ENCODE peak calls at places on chromosomes 3 and 15, in ten cellular contexts. One of them, this sample, is unnamed. For H3K4me1, the result is how much of the 10 kb centered on the place peaks cover.

GRCh38 chr15:64705006-64705405 is 70.4 kb downstream of the RBPMS2 start:
- DNase-seq in astrocyte: no peak
- DNase-seq in body of pancreas: no peak
- DNase-seq in cardiac muscle cell: no peak
- DNase-seq in upper lobe of left lung: no peak
- DNase-seq in ovary: no peak
- DNase-seq in H9: no peak
- DNase-seq in right lobe of liver: peak
- DNase-seq in psoas muscle: no peak
- DNase-seq in aorta: no peak
- DNase-seq in this sample: no peak

GRCh38 chr15:85551221-85551832 is 170.9 kb downstream of the AKAP13 start:
- DNase-seq in cardiac muscle cell: peak
- DNase-seq in ovary: no peak
- DNase-seq in upper lobe of left lung: no peak
- DNase-seq in right lobe of liver: no peak
- DNase-seq in H9: no peak
- DNase-seq in astrocyte: no peak
- DNase-seq in aorta: no peak
- DNase-seq in psoas muscle: no peak
- DNase-seq in body of pancreas: no peak
- DNase-seq in this sample: no peak

GRCh38 chr3:110946810-110947209 is 124.8 kb upstream of the NECTIN3 start:
- DNase-seq in right lobe of liver: no peak
- DNase-seq in ovary: no peak
- DNase-seq in aorta: no peak
- DNase-seq in H9: no peak
- DNase-seq in body of pancreas: no peak
- DNase-seq in cardiac muscle cell: no peak
- DNase-seq in psoas muscle: no peak
- DNase-seq in astrocyte: no peak
- DNase-seq in upper lobe of left lung: no peak
- DNase-seq in this sample: no peak

GRCh38 chr3:193620055-193620454 is 27.0 kb downstream of the OPA1 start:
- DNase-seq in body of pancreas: no peak
- DNase-seq in H9: no peak
- DNase-seq in astrocyte: no peak
- DNase-seq in cardiac muscle cell: no peak
- DNase-seq in psoas muscle: no peak
- DNase-seq in upper lobe of left lung: no peak
- DNase-seq in ovary: no peak
- DNase-seq in aorta: no peak
- DNase-seq in right lobe of liver: no peak
- DNase-seq in this sample: no peak

GRCh38 chr3:52248816-52249547 is 3.4 kb downstream of the PPM1M start:
- DNase-seq in ovary: no peak
- DNase-seq in H9: peak
- DNase-seq in psoas muscle: no peak
- DNase-seq in right lobe of liver: no peak
- DNase-seq in aorta: no peak
- DNase-seq in body of pancreas: no peak
- DNase-seq in astrocyte: no peak
- DNase-seq in cardiac muscle cell: no peak
- DNase-seq in upper lobe of left lung: no peak
- DNase-seq in this sample: no peak

GRCh38 chr3:15499536-15499935 is 22.0 kb downstream of the COLQ start:
- DNase-seq in H9: no peak
- DNase-seq in cardiac muscle cell: no peak
- DNase-seq in psoas muscle: no peak
- DNase-seq in upper lobe of left lung: no peak
- DNase-seq in astrocyte: no peak
- DNase-seq in ovary: no peak
- DNase-seq in right lobe of liver: no peak
- DNase-seq in body of pancreas: no peak
- DNase-seq in aorta: no peak
- DNase-seq in this sample: no peak

GRCh38 chr15:82052751-82053150 is 6.9 kb upstream of the MEX3B start:
- DNase-seq in astrocyte: no peak
- DNase-seq in psoas muscle: no peak
- DNase-seq in ovary: no peak
- DNase-seq in H9: no peak
- DNase-seq in aorta: no peak
- DNase-seq in body of pancreas: no peak
- DNase-seq in upper lobe of left lung: peak
- DNase-seq in cardiac muscle cell: no peak
- DNase-seq in right lobe of liver: no peak
- DNase-seq in this sample: no peak

GRCh38 chr3:61724801-61725200 is 163.4 kb downstream of the PTPRG start:
- DNase-seq in aorta: no peak
- DNase-seq in psoas muscle: no peak
- DNase-seq in H9: no peak
- DNase-seq in ovary: no peak
- DNase-seq in body of pancreas: no peak
- DNase-seq in upper lobe of left lung: no peak
- DNase-seq in cardiac muscle cell: no peak
- DNase-seq in right lobe of liver: no peak
- DNase-seq in astrocyte: no peak
- DNase-seq in this sample: no peak

GRCh38 chr15:42858999-42859789 is 61.4 kb downstream of the TTBK2 start:
- DNase-seq in H9: no peak
- DNase-seq in body of pancreas: no peak
- DNase-seq in cardiac muscle cell: no peak
- DNase-seq in right lobe of liver: no peak
- DNase-seq in psoas muscle: no peak
- DNase-seq in astrocyte: peak
- DNase-seq in aorta: no peak
- DNase-seq in upper lobe of left lung: no peak
- DNase-seq in ovary: no peak
- DNase-seq in this sample: no peak

GRCh38 chr15:50758712-50759205 is 6.7 kb downstream of the SPPL2A start:
- DNase-seq in aorta: no peak
- DNase-seq in body of pancreas: no peak
- DNase-seq in H9: no peak
- DNase-seq in cardiac muscle cell: no peak
- DNase-seq in psoas muscle: no peak
- DNase-seq in astrocyte: no peak
- DNase-seq in ovary: no peak
- DNase-seq in upper lobe of left lung: no peak
- DNase-seq in right lobe of liver: no peak
- DNase-seq in this sample: no peak

GRCh38 chr15:62360286-62360685 is 195.2 kb upstream of the C2CD4B start:
- DNase-seq in right lobe of liver: no peak
- DNase-seq in body of pancreas: no peak
- DNase-seq in ovary: no peak
- DNase-seq in aorta: no peak
- DNase-seq in upper lobe of left lung: no peak
- DNase-seq in H9: no peak
- DNase-seq in astrocyte: no peak
- DNase-seq in cardiac muscle cell: no peak
- DNase-seq in psoas muscle: no peak
- DNase-seq in this sample: no peak

GRCh38 chr3:58177747-58178527 is 32.8 kb downstream of the DNASE1L3 start:
- DNase-seq in ovary: peak
- DNase-seq in H9: peak
- DNase-seq in astrocyte: peak
- DNase-seq in cardiac muscle cell: peak
- DNase-seq in psoas muscle: peak
- DNase-seq in right lobe of liver: peak
- DNase-seq in body of pancreas: peak
- DNase-seq in aorta: peak
- DNase-seq in upper lobe of left lung: peak
- DNase-seq in this sample: peak

GRCh38 chr3:142976621-142977398 is 13.3 kb upstream of the PAQR9 start:
- DNase-seq in ovary: peak
- DNase-seq in upper lobe of left lung: peak
- DNase-seq in psoas muscle: peak
- DNase-seq in H9: peak
- DNase-seq in astrocyte: peak
- DNase-seq in aorta: peak
- DNase-seq in right lobe of liver: peak
- DNase-seq in cardiac muscle cell: peak
- DNase-seq in body of pancreas: peak
- DNase-seq in this sample: no peak

GRCh38 chr3:74787008-74787407 is 172.5 kb upstream of the CNTN3 start:
- DNase-seq in astrocyte: no peak
- DNase-seq in ovary: no peak
- DNase-seq in right lobe of liver: no peak
- DNase-seq in upper lobe of left lung: no peak
- DNase-seq in body of pancreas: no peak
- DNase-seq in psoas muscle: no peak
- DNase-seq in cardiac muscle cell: no peak
- DNase-seq in H9: no peak
- DNase-seq in aorta: no peak
- DNase-seq in this sample: no peak

GRCh38 chr3:126184465-126185000 is 4.1 kb upstream of the ALDH1L1 start:
- DNase-seq in ovary: peak
- DNase-seq in body of pancreas: no peak
- DNase-seq in H9: no peak
- DNase-seq in aorta: no peak
- DNase-seq in upper lobe of left lung: no peak
- DNase-seq in right lobe of liver: peak
- DNase-seq in astrocyte: no peak
- DNase-seq in cardiac muscle cell: no peak
- DNase-seq in psoas muscle: no peak
- DNase-seq in this sample: peak
- H3K4me1 ChIP-seq in ovary: under half
- H3K4me1 ChIP-seq in body of pancreas: under half
- H3K4me1 ChIP-seq in H9: under half
- H3K4me1 ChIP-seq in aorta: under half
- H3K4me1 ChIP-seq in upper lobe of left lung: under half
- H3K4me1 ChIP-seq in right lobe of liver: half or more
- H3K4me1 ChIP-seq in astrocyte: under half
- H3K4me1 ChIP-seq in cardiac muscle cell: under half
- H3K4me1 ChIP-seq in psoas muscle: under half
- H3K4me1 ChIP-seq in this sample: under half

DNA sequence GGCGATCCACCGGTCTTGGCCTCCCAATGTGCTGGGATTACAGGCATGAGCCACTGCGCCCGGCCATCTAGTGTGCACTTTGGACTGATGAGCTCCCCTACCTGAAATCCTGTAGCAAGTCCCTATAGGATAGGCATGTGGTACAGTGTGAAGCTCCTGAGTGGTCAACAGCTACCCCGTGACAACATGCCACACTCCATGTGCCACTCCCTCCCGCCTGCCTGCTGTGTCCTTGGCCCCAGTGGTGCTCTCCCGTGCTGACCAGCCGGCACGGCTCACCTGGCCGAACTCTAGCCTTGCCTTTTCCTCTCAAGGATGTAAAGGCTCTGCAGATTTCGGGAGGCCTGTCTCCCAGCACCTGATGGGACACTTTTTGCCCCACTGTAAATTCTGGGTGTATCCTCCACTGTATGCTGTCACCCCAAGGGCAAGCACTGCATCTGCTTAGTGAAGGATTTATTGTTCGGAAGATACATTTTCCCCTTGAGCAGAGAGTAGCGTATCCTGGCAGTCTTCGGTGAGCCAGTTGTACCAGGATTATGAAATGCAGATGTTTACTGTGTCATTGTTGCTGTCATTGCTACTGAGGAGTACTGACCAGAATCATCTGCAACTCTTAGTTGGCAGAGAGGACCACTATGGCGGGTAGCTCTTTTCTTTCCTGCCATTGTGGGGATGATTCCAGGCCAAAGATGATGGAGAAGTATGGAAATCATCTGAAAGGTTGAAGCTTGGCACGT is 64.7 kb downstream of the IGF1R start:
- DNase-seq in astrocyte: no peak
- DNase-seq in cardiac muscle cell: no peak
- DNase-seq in ovary: no peak
- DNase-seq in H9: no peak
- DNase-seq in upper lobe of left lung: peak
- DNase-seq in aorta: no peak
- DNase-seq in right lobe of liver: no peak
- DNase-seq in body of pancreas: no peak
- DNase-seq in psoas muscle: no peak
- DNase-seq in this sample: no peak
- H3K4me1 ChIP-seq in astrocyte: under half
- H3K4me1 ChIP-seq in cardiac muscle cell: under half
- H3K4me1 ChIP-seq in ovary: under half
- H3K4me1 ChIP-seq in H9: under half
- H3K4me1 ChIP-seq in upper lobe of left lung: under half
- H3K4me1 ChIP-seq in aorta: under half
- H3K4me1 ChIP-seq in right lobe of liver: under half
- H3K4me1 ChIP-seq in body of pancreas: half or more
- H3K4me1 ChIP-seq in psoas muscle: half or more
- H3K4me1 ChIP-seq in this sample: half or more

GRCh38 chr3:30355622-30356021 is 250.8 kb upstream of the TGFBR2 start:
- DNase-seq in H9: no peak
- DNase-seq in cardiac muscle cell: no peak
- DNase-seq in upper lobe of left lung: no peak
- DNase-seq in astrocyte: peak
- DNase-seq in right lobe of liver: no peak
- DNase-seq in ovary: no peak
- DNase-seq in aorta: no peak
- DNase-seq in psoas muscle: no peak
- DNase-seq in body of pancreas: no peak
- DNase-seq in this sample: no peak

GRCh38 chr3:30354972-30355371 is 251.4 kb upstream of the TGFBR2 start:
- DNase-seq in body of pancreas: no peak
- DNase-seq in H9: no peak
- DNase-seq in right lobe of liver: no peak
- DNase-seq in aorta: no peak
- DNase-seq in psoas muscle: no peak
- DNase-seq in upper lobe of left lung: no peak
- DNase-seq in cardiac muscle cell: no peak
- DNase-seq in ovary: no peak
- DNase-seq in astrocyte: no peak
- DNase-seq in this sample: no peak

GRCh38 chr3:30353711-30354467 is 252.5 kb upstream of the TGFBR2 start:
- DNase-seq in astrocyte: no peak
- DNase-seq in right lobe of liver: no peak
- DNase-seq in cardiac muscle cell: no peak
- DNase-seq in H9: no peak
- DNase-seq in aorta: no peak
- DNase-seq in psoas muscle: no peak
- DNase-seq in ovary: no peak
- DNase-seq in body of pancreas: no peak
- DNase-seq in upper lobe of left lung: no peak
- DNase-seq in this sample: no peak

GRCh38 chr3:30352919-30353318 is 253.5 kb upstream of the TGFBR2 start:
- DNase-seq in aorta: no peak
- DNase-seq in right lobe of liver: no peak
- DNase-seq in psoas muscle: no peak
- DNase-seq in body of pancreas: no peak
- DNase-seq in ovary: no peak
- DNase-seq in upper lobe of left lung: no peak
- DNase-seq in astrocyte: no peak
- DNase-seq in cardiac muscle cell: no peak
- DNase-seq in H9: no peak
- DNase-seq in this sample: no peak

GRCh38 chr3:30354513-30354912 is 251.9 kb upstream of the TGFBR2 start:
- DNase-seq in upper lobe of left lung: no peak
- DNase-seq in H9: no peak
- DNase-seq in body of pancreas: no peak
- DNase-seq in psoas muscle: no peak
- DNase-seq in aorta: peak
- DNase-seq in astrocyte: no peak
- DNase-seq in cardiac muscle cell: no peak
- DNase-seq in ovary: peak
- DNase-seq in right lobe of liver: no peak
- DNase-seq in this sample: no peak
- H3K4me1 ChIP-seq in upper lobe of left lung: under half
- H3K4me1 ChIP-seq in H9: under half
- H3K4me1 ChIP-seq in body of pancreas: under half
- H3K4me1 ChIP-seq in psoas muscle: under half
- H3K4me1 ChIP-seq in aorta: under half
- H3K4me1 ChIP-seq in astrocyte: under half
- H3K4me1 ChIP-seq in cardiac muscle cell: under half
- H3K4me1 ChIP-seq in ovary: under half
- H3K4me1 ChIP-seq in right lobe of liver: under half
- H3K4me1 ChIP-seq in this sample: half or more

GRCh38 chr3:72487946-72488735 is 360.1 kb downstream of the SHQ1 start:
- DNase-seq in ovary: no peak
- DNase-seq in astrocyte: peak
- DNase-seq in cardiac muscle cell: peak
- DNase-seq in upper lobe of left lung: no peak
- DNase-seq in psoas muscle: no peak
- DNase-seq in right lobe of liver: no peak
- DNase-seq in H9: no peak
- DNase-seq in aorta: no peak
- DNase-seq in body of pancreas: no peak
- DNase-seq in this sample: no peak
- H3K4me1 ChIP-seq in ovary: under half
- H3K4me1 ChIP-seq in astrocyte: under half
- H3K4me1 ChIP-seq in cardiac muscle cell: under half
- H3K4me1 ChIP-seq in upper lobe of left lung: under half
- H3K4me1 ChIP-seq in psoas muscle: under half
- H3K4me1 ChIP-seq in right lobe of liver: under half
- H3K4me1 ChIP-seq in H9: under half
- H3K4me1 ChIP-seq in aorta: under half
- H3K4me1 ChIP-seq in body of pancreas: under half
- H3K4me1 ChIP-seq in this sample: under half